ENCODE peak calls at places on chromosome 19, in ten cellular contexts. J, B, O, Y, M, I, A, T, X and V are unnamed samples.

GRCh38 chr19:5985098-5985783 is 7.3 kb upstream of the RANBP3 start:
- DNase-seq in J (no peak), B (no peak), O (no peak), Y (no peak), M (no peak), I (no peak), A (no peak), T (no peak), X (no peak), V (no peak)

GRCh38 chr19:8071912-8072311 is 19.4 kb downstream of the CCL25 start:
- DNase-seq in J (no peak), B (peak; percentile 34), O (no peak), Y (no peak), M (no peak), I (no peak), A (no peak), T (no peak), X (no peak), V (no peak)

GRCh38 chr19:35278578-35279284 is 3.6 kb upstream of the HAMP start:
- DNase-seq in J (no peak), B (no peak), O (no peak), Y (no peak), M (no peak), I (no peak), A (no peak), T (no peak), X (no peak), V (no peak)

GRCh38 chr19:35231956-35232746 is 3.6 kb upstream of the FAM187B start:
- DNase-seq in J (no peak), B (no peak), O (no peak), Y (peak; percentile 1), M (no peak), I (no peak), A (no peak), T (no peak), X (no peak), V (no peak)

GRCh38 chr19:14174883-14175282 is 31.1 kb downstream of the ADGRL1 start:
- DNase-seq in J (no peak), B (no peak), O (no peak), Y (no peak), M (no peak), I (no peak), A (no peak), T (no peak), X (no peak), V (no peak)

GRCh38 chr19:29259867-29260281 is 46.9 kb upstream of the UQCRFS1 start:
- DNase-seq in J (no peak), B (no peak), O (no peak), Y (no peak), M (no peak), I (no peak), A (no peak), T (no peak), X (no peak), V (no peak)

GRCh38 chr19:39514840-39515550 is at the start of gene SELENOV:
- DNase-seq in J (no peak), B (peak; percentile 94), O (no peak), Y (peak; percentile 49), M (no peak), I (no peak), A (peak; percentile 34), T (no peak), X (no peak), V (no peak)

GRCh38 chr19:31105761-31106160 is 243.5 kb downstream of the TSHZ3 start:
- DNase-seq in J (no peak), B (peak; percentile 62), O (no peak), Y (no peak), M (no peak), I (no peak), A (no peak), T (no peak), X (no peak), V (no peak)

GRCh38 chr19:19532806-19533701 is 4.3 kb downstream of the YJEFN3 start:
- DNase-seq in J (no peak), B (peak; percentile 11), O (no peak), Y (no peak), M (no peak), I (no peak), A (no peak), T (no peak), X (no peak), V (no peak)

GRCh38 chr19:40322271-40322610 is 26.0 kb downstream of the C19orf47 start:
- DNase-seq in J (no peak), B (no peak), O (no peak), Y (no peak), M (no peak), I (no peak), A (no peak), T (no peak), X (no peak), V (no peak)

GRCh38 chr19:41427647-41428480 is 690 bp upstream of the B3GNT8 start:
- DNase-seq in J (no peak), B (peak; percentile 63), O (no peak), Y (peak; percentile 40), M (peak; percentile 73), I (no peak), A (peak; percentile 38), T (no peak), X (peak; percentile 44), V (no peak)

GRCh38 chr19:16465239-16465638 is 6.5 kb downstream of the EPS15L1 start:
- DNase-seq in J (no peak), B (no peak), O (no peak), Y (no peak), M (no peak), I (no peak), A (no peak), T (no peak), X (no peak), V (no peak)

GRCh38 chr19:27738569-27739193 is 1474.3 kb downstream of the UQCRFS1 start:
- DNase-seq in J (no peak), B (no peak), O (no peak), Y (no peak), M (no peak), I (no peak), A (no peak), T (no peak), X (no peak), V (no peak)

GRCh38 chr19:18754501-18754900 is 36.6 kb downstream of the COMP start:
- DNase-seq in J (no peak), B (no peak), O (no peak), Y (no peak), M (no peak), I (no peak), A (no peak), T (no peak), X (no peak), V (no peak)

GRCh38 chr19:50173144-50173543 is 10.1 kb upstream of the IZUMO2 start:
- DNase-seq in J (no peak), B (no peak), O (no peak), Y (no peak), M (peak; percentile 78), I (no peak), A (no peak), T (no peak), X (no peak), V (no peak)

GRCh38 chr19:12797141-12797587 is 4.4 kb downstream of the PRDX2 start:
- DNase-seq in J (no peak), B (no peak), O (no peak), Y (no peak), M (no peak), I (no peak), A (no peak), T (no peak), X (no peak), V (no peak)

GRCh38 chr19:4660181-4660791 is 9.9 kb downstream of the MYDGF start:
- DNase-seq in J (no peak), B (peak; percentile 79), O (no peak), Y (no peak), M (peak; percentile 62), I (no peak), A (no peak), T (no peak), X (no peak), V (no peak)

GRCh38 chr19:39830406-39830805 is 3.6 kb downstream of the DYRK1B start:
- DNase-seq in J (no peak), B (no peak), O (no peak), Y (no peak), M (no peak), I (no peak), A (no peak), T (no peak), X (no peak), V (no peak)

GRCh38 chr19:39030854-39031367 is 1.4 kb downstream of the FBXO27 start:
- DNase-seq in J (no peak), B (no peak), O (no peak), Y (no peak), M (no peak), I (no peak), A (no peak), T (no peak), X (no peak), V (no peak)

GRCh38 chr19:10927691-10928562 is 512 bp downstream of the YIPF2 start:
- DNase-seq in J (no peak), B (no peak), O (no peak), Y (no peak), M (no peak), I (no peak), A (peak; percentile 14), T (no peak), X (no peak), V (no peak)

GRCh38 chr19:48510421-48511268 is 990 bp downstream of the LMTK3 start:
- DNase-seq in J (peak; percentile 65), B (peak; percentile 92), O (no peak), Y (peak; percentile 77), M (peak; percentile 75), I (peak; percentile 88), A (peak; percentile 75), T (peak; percentile 32), X (peak; percentile 60), V (peak; percentile 70)

GRCh38 chr19:5719274-5719960 is 529 bp downstream of the LONP1 start:
- DNase-seq in J (no peak), B (peak; percentile 42), O (no peak), Y (peak; percentile 45), M (no peak), I (no peak), A (peak; percentile 37), T (no peak), X (no peak), V (no peak)

GRCh38 chr19:10634881-10635463 is 9.6 kb downstream of the SLC44A2 start:
- DNase-seq in J (no peak), B (peak; percentile 31), O (no peak), Y (no peak), M (no peak), I (no peak), A (no peak), T (no peak), X (no peak), V (no peak)

GRCh38 chr19:40822161-40822560 is 23.2 kb downstream of the EGLN2 start:
- DNase-seq in J (no peak), B (no peak), O (no peak), Y (no peak), M (no peak), I (no peak), A (no peak), T (no peak), X (no peak), V (no peak)

GRCh38 chr19:5631511-5632240 is 8.8 kb downstream of the SAFB start:
- DNase-seq in J (no peak), B (no peak), O (no peak), Y (no peak), M (no peak), I (no peak), A (no peak), T (no peak), X (no peak), V (no peak)

GRCh38 chr19:55553217-55554182 is 8.2 kb upstream of the SBK3 start:
- DNase-seq in J (no peak), B (no peak), O (no peak), Y (no peak), M (no peak), I (no peak), A (no peak), T (no peak), X (no peak), V (no peak)

GRCh38 chr19:6213696-6214585 is 65.8 kb downstream of the MLLT1 start:
- DNase-seq in J (no peak), B (no peak), O (no peak), Y (no peak), M (no peak), I (no peak), A (no peak), T (no peak), X (no peak), V (no peak)

GRCh38 chr19:21590868-21591267 is 85.5 kb downstream of the ZNF429 start:
- DNase-seq in J (no peak), B (no peak), O (no peak), Y (no peak), M (no peak), I (no peak), A (no peak), T (no peak), X (no peak), V (no peak)